ENCODE peak calls at places on chromosomes 7 and 10, in four cellular contexts. O is A549, E is T-helper 1 cell, R is heart right ventricle. U is an unnamed sample.
A peak's percentile ranks its signal among the peaks of the same experiment; 100 is the strongest.

GRCh38 chr7:102061981-102062390 is 224.7 kb upstream of the SH2B2 start:
- DNase-seq in R (no peak), O (no peak), E (no peak), U (peak; percentile 41)

GRCh38 chr7:123992913-123993518 is 39.9 kb downstream of the TMEM229A start:
- DNase-seq in R (no peak), E (no peak), O (no peak), U (no peak)

GRCh38 chr7:123820864-123821263 is 24.1 kb upstream of the HYAL4 start:
- DNase-seq in O (no peak), E (no peak), R (no peak), U (no peak)

GRCh38 chr10:63553031-63553430 is 31.8 kb downstream of the REEP3 start:
- DNase-seq in E (no peak), R (no peak), O (no peak), U (no peak)

GRCh38 chr10:112967200-112967599 is 17.2 kb downstream of the TCF7L2 start:
- DNase-seq in R (no peak), E (no peak), O (no peak), U (no peak)

GRCh38 chr7:85931919-85932318 is 711.8 kb upstream of the GRM3 start:
- DNase-seq in R (no peak), O (no peak), E (no peak), U (no peak)

GRCh38 chr7:23026164-23026563 is 12.2 kb upstream of the HYCC1 start:
- DNase-seq in R (no peak), O (no peak), E (no peak), U (no peak)

GRCh38 chr7:98205162-98205845 is 5.9 kb upstream of the BHLHA15 start:
- DNase-seq in O (no peak), E (no peak), R (no peak), U (peak; percentile 43)

GRCh38 chr7:388961-389701 is 99.2 kb downstream of the FOXL3 start:
- DNase-seq in E (no peak), R (no peak), O (no peak), U (peak; percentile 39)

GRCh38 chr10:91632671-91633550 is at the start of gene PPP1R3C:
- DNase-seq in E (peak; percentile 45), O (peak; percentile 91), R (peak; percentile 88), U (peak; percentile 97)

GRCh38 chr7:42883950-42884349 is 27.9 kb downstream of the C7orf25 start:
- DNase-seq in R (peak; percentile 18), E (no peak), O (no peak), U (no peak)

GRCh38 chr7:1276626-1277175 is 44.0 kb downstream of the UNCX start:
- DNase-seq in E (no peak), R (no peak), O (no peak), U (peak; percentile 3)

GRCh38 chr10:132193907-132194552 is 7.3 kb downstream of the DPYSL4 start:
- DNase-seq in E (no peak), R (no peak), O (no peak), U (peak; percentile 67)

GRCh38 chr7:151373599-151373998 is 32.0 kb downstream of the NUB1 start:
- DNase-seq in O (no peak), E (no peak), R (no peak), U (no peak)

GRCh38 chr10:61478621-61479312 is 25.6 kb upstream of the TMEM26 start:
- DNase-seq in O (no peak), R (no peak), E (no peak), U (no peak)

U was measured in right cardiac atrium.